ENCODE peak calls at places on chromosome 15, in five cellular contexts. One of them, this sample, is unnamed.

GRCh38 chr15:48671381-48672022 is 26.0 kb upstream of the FBN1 start:
- DNase-seq in stomach: no peak
- DNase-seq in transverse colon: no peak
- DNase-seq in neural progenitor cell: no peak
- DNase-seq in epithelial cell of esophagus: peak
- DNase-seq in this sample: peak

GRCh38 chr15:50876989-50877360 is 31.5 kb upstream of the AP4E1 start:
- DNase-seq in neural progenitor cell: peak
- DNase-seq in transverse colon: peak
- DNase-seq in epithelial cell of esophagus: peak
- DNase-seq in stomach: peak
- DNase-seq in this sample: peak

GRCh38 chr15:74240002-74240568 is 4.0 kb downstream of the CCDC33 start:
- DNase-seq in epithelial cell of esophagus: peak
- DNase-seq in neural progenitor cell: no peak
- DNase-seq in stomach: peak
- DNase-seq in transverse colon: peak
- DNase-seq in this sample: peak

GRCh38 chr15:92643849-92644815 is 11.4 kb downstream of the FAM174B start:
- DNase-seq in neural progenitor cell: peak
- DNase-seq in epithelial cell of esophagus: no peak
- DNase-seq in stomach: no peak
- DNase-seq in transverse colon: no peak
- DNase-seq in this sample: no peak

GRCh38 chr15:96750361-96750760 is 419.9 kb downstream of the NR2F2 start:
- DNase-seq in stomach: no peak
- DNase-seq in neural progenitor cell: no peak
- DNase-seq in transverse colon: no peak
- DNase-seq in epithelial cell of esophagus: no peak
- DNase-seq in this sample: no peak

GRCh38 chr15:90660195-90660995 is 56.8 kb upstream of the BLM start:
- DNase-seq in epithelial cell of esophagus: peak
- DNase-seq in stomach: peak
- DNase-seq in neural progenitor cell: peak
- DNase-seq in transverse colon: peak
- DNase-seq in this sample: peak

GRCh38 chr15:60228619-60229018 is 169.2 kb downstream of the ANXA2 start:
- DNase-seq in epithelial cell of esophagus: no peak
- DNase-seq in neural progenitor cell: no peak
- DNase-seq in stomach: no peak
- DNase-seq in transverse colon: no peak
- DNase-seq in this sample: no peak

GRCh38 chr15:55872471-55872870 is 120.9 kb downstream of the NEDD4 start:
- DNase-seq in epithelial cell of esophagus: no peak
- DNase-seq in stomach: no peak
- DNase-seq in neural progenitor cell: no peak
- DNase-seq in transverse colon: no peak
- DNase-seq in this sample: peak

GRCh38 chr15:69919816-69920215 is 177.9 kb downstream of the TLE3 start:
- DNase-seq in stomach: no peak
- DNase-seq in epithelial cell of esophagus: no peak
- DNase-seq in neural progenitor cell: peak
- DNase-seq in transverse colon: no peak
- DNase-seq in this sample: no peak

GRCh38 chr15:30954674-30955073 is 36.8 kb downstream of the MTMR10 start:
- DNase-seq in transverse colon: no peak
- DNase-seq in neural progenitor cell: no peak
- DNase-seq in epithelial cell of esophagus: no peak
- DNase-seq in stomach: no peak
- DNase-seq in this sample: peak

GRCh38 chr15:91908401-91908800 is 54.9 kb downstream of the SLCO3A1 start:
- DNase-seq in transverse colon: no peak
- DNase-seq in neural progenitor cell: no peak
- DNase-seq in epithelial cell of esophagus: peak
- DNase-seq in stomach: no peak
- DNase-seq in this sample: peak

GRCh38 chr15:51342249-51342999 is 969 bp downstream of the GLDN start:
- DNase-seq in stomach: no peak
- DNase-seq in epithelial cell of esophagus: no peak
- DNase-seq in neural progenitor cell: peak
- DNase-seq in transverse colon: no peak
- DNase-seq in this sample: no peak

GRCh38 chr15:65832549-65833364 is 36.5 kb upstream of the RAB11A start:
- DNase-seq in stomach: peak
- DNase-seq in epithelial cell of esophagus: peak
- DNase-seq in neural progenitor cell: peak
- DNase-seq in transverse colon: peak
- DNase-seq in this sample: peak

GRCh38 chr15:90412356-90413194 is 24.5 kb downstream of the IQGAP1 start:
- DNase-seq in epithelial cell of esophagus: peak
- DNase-seq in transverse colon: peak
- DNase-seq in stomach: peak
- DNase-seq in neural progenitor cell: no peak
- DNase-seq in this sample: peak

GRCh38 chr15:51046799-51047449 is 47.8 kb downstream of the TNFAIP8L3 start:
- DNase-seq in stomach: peak
- DNase-seq in epithelial cell of esophagus: no peak
- DNase-seq in neural progenitor cell: no peak
- DNase-seq in transverse colon: peak
- DNase-seq in this sample: peak

GRCh38 chr15:34012461-34013028 is 26.5 kb downstream of the AVEN start:
- DNase-seq in transverse colon: no peak
- DNase-seq in neural progenitor cell: no peak
- DNase-seq in epithelial cell of esophagus: no peak
- DNase-seq in stomach: no peak
- DNase-seq in this sample: peak

GRCh38 chr15:97870771-97871170 is 89.7 kb upstream of the ARRDC4 start:
- DNase-seq in epithelial cell of esophagus: no peak
- DNase-seq in transverse colon: no peak
- DNase-seq in stomach: no peak
- DNase-seq in neural progenitor cell: no peak
- DNase-seq in this sample: no peak

GRCh38 chr15:68469162-68470048 is 37.4 kb upstream of the ITGA11 start:
- DNase-seq in transverse colon: no peak
- DNase-seq in neural progenitor cell: no peak
- DNase-seq in stomach: no peak
- DNase-seq in epithelial cell of esophagus: no peak
- DNase-seq in this sample: peak

GRCh38 chr15:81611679-81612078 is 237.7 kb upstream of the TMC3 start:
- DNase-seq in neural progenitor cell: no peak
- DNase-seq in epithelial cell of esophagus: no peak
- DNase-seq in transverse colon: no peak
- DNase-seq in stomach: no peak
- DNase-seq in this sample: no peak

DNA sequence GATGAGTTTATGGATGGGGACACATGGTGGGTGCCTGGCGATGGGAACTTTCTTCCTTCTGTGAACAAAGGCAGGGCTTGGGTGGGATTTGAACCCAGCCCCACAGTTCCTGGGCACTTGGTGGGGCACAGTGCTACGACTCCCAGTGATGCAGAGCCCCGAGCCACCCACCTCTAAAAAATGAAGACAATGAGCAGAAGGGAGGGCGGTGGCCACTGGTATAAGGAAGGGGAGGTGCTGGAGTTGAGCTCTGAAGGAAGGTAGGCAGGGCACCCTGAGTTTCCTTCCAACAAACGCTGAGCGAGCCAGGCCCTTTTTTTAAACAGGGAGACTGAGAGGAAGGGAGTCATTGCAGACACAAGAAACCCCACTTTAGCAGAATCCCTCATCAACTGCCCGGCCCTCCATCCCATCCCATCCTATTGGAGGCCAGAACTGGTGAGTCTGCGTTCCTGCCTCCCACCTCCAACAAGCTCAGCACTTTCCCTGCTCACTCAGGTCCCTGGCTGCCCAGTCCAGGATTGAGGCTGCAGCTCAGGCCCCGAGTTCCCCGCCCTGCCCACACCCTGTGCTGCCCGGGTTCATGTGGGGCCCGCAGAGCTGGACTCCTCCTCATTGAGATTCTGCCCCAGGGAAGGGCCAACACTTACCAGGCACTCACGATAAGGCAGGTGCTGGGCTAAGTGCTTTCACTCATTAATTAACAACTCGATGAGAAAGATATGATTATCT is 57.3 kb downstream of the LINGO1 start:
- DNase-seq in epithelial cell of esophagus: no peak
- DNase-seq in neural progenitor cell: no peak
- DNase-seq in transverse colon: no peak
- DNase-seq in stomach: no peak
- DNase-seq in this sample: no peak
- H3K4me3 ChIP-seq in epithelial cell of esophagus: no peak
- H3K4me3 ChIP-seq in neural progenitor cell: no peak
- H3K4me3 ChIP-seq in transverse colon: no peak
- H3K4me3 ChIP-seq in stomach: no peak
- H3K4me3 ChIP-seq in this sample: no peak

GRCh38 chr15:72727154-72727553 is 41.1 kb downstream of the BBS4 start:
- DNase-seq in stomach: no peak
- DNase-seq in transverse colon: no peak
- DNase-seq in epithelial cell of esophagus: no peak
- DNase-seq in neural progenitor cell: no peak
- DNase-seq in this sample: no peak

GRCh38 chr15:72725446-72725845 is 39.4 kb downstream of the BBS4 start:
- DNase-seq in neural progenitor cell: no peak
- DNase-seq in transverse colon: no peak
- DNase-seq in stomach: no peak
- DNase-seq in epithelial cell of esophagus: no peak
- DNase-seq in this sample: no peak

GRCh38 chr15:72724028-72724427 is 38.0 kb downstream of the BBS4 start:
- DNase-seq in stomach: no peak
- DNase-seq in epithelial cell of esophagus: no peak
- DNase-seq in transverse colon: no peak
- DNase-seq in neural progenitor cell: no peak
- DNase-seq in this sample: peak

GRCh38 chr15:72722071-72722696 is 36.2 kb downstream of the BBS4 start:
- DNase-seq in transverse colon: peak
- DNase-seq in epithelial cell of esophagus: peak
- DNase-seq in stomach: peak
- DNase-seq in neural progenitor cell: peak
- DNase-seq in this sample: peak
- TF ChIP-seq CTCF in transverse colon: peak
- TF ChIP-seq CTCF in epithelial cell of esophagus: peak
- TF ChIP-seq CTCF in stomach: no peak
- TF ChIP-seq CTCF in neural progenitor cell: peak
- TF ChIP-seq CTCF in this sample: peak

GRCh38 chr15:67104453-67104852 is 39.1 kb downstream of the SMAD3 start:
- DNase-seq in epithelial cell of esophagus: no peak
- DNase-seq in transverse colon: no peak
- DNase-seq in neural progenitor cell: no peak
- DNase-seq in stomach: no peak
- DNase-seq in this sample: no peak

GRCh38 chr15:67103869-67104268 is 38.5 kb downstream of the SMAD3 start:
- DNase-seq in transverse colon: no peak
- DNase-seq in neural progenitor cell: no peak
- DNase-seq in epithelial cell of esophagus: no peak
- DNase-seq in stomach: no peak
- DNase-seq in this sample: no peak

GRCh38 chr15:67101981-67102929 is 36.9 kb downstream of the SMAD3 start:
- DNase-seq in neural progenitor cell: no peak
- DNase-seq in stomach: no peak
- DNase-seq in epithelial cell of esophagus: peak
- DNase-seq in transverse colon: no peak
- DNase-seq in this sample: peak

GRCh38 chr15:67103021-67103420 is 37.6 kb downstream of the SMAD3 start:
- DNase-seq in transverse colon: no peak
- DNase-seq in epithelial cell of esophagus: no peak
- DNase-seq in neural progenitor cell: no peak
- DNase-seq in stomach: no peak
- DNase-seq in this sample: no peak

GRCh38 chr15:67103432-67103831 is 38.0 kb downstream of the SMAD3 start:
- DNase-seq in stomach: no peak
- DNase-seq in transverse colon: no peak
- DNase-seq in epithelial cell of esophagus: no peak
- DNase-seq in neural progenitor cell: no peak
- DNase-seq in this sample: no peak
- H3K4me3 ChIP-seq in stomach: no peak
- H3K4me3 ChIP-seq in transverse colon: no peak
- H3K4me3 ChIP-seq in epithelial cell of esophagus: no peak
- H3K4me3 ChIP-seq in neural progenitor cell: no peak
- H3K4me3 ChIP-seq in this sample: no peak

GRCh38 chr15:45174577-45174976 is 13.2 kb downstream of the SHF start:
- DNase-seq in transverse colon: no peak
- DNase-seq in epithelial cell of esophagus: no peak
- DNase-seq in stomach: no peak
- DNase-seq in neural progenitor cell: no peak
- DNase-seq in this sample: no peak
- TF ChIP-seq CTCF in transverse colon: no peak
- TF ChIP-seq CTCF in epithelial cell of esophagus: no peak
- TF ChIP-seq CTCF in stomach: no peak
- TF ChIP-seq CTCF in neural progenitor cell: no peak
- TF ChIP-seq CTCF in this sample: no peak